ENCODE peak calls at places on chromosomes 7 and 10, in four cellular contexts. One of them, this sample, is unnamed.

GRCh38 chr10:44946201-44946600 is 13.4 kb upstream of the RASSF4 start:
- DNase-seq in GM12878: no peak
- DNase-seq in H1: no peak
- DNase-seq in K562: no peak
- DNase-seq in this sample: no peak

GRCh38 chr7:82428186-82428961 is 15.2 kb downstream of the CACNA2D1 start:
- DNase-seq in GM12878: no peak
- DNase-seq in K562: no peak
- DNase-seq in H1: no peak
- DNase-seq in this sample: no peak

GRCh38 chr7:98827258-98827657 is 42.6 kb downstream of the TMEM130 start:
- DNase-seq in K562: no peak
- DNase-seq in GM12878: no peak
- DNase-seq in H1: no peak
- DNase-seq in this sample: no peak

GRCh38 chr7:30074422-30075030 is 46.3 kb downstream of the PLEKHA8 start:
- DNase-seq in K562: peak
- DNase-seq in GM12878: no peak
- DNase-seq in H1: no peak
- DNase-seq in this sample: peak

GRCh38 chr10:11813855-11814557 is 9.2 kb upstream of the PROSER2 start:
- DNase-seq in K562: no peak
- DNase-seq in H1: no peak
- DNase-seq in GM12878: no peak
- DNase-seq in this sample: no peak

GRCh38 chr10:47323636-47324299 is 1.5 kb downstream of the GDF2 start:
- DNase-seq in H1: no peak
- DNase-seq in K562: no peak
- DNase-seq in GM12878: no peak
- DNase-seq in this sample: no peak

GRCh38 chr7:101363734-101364374 is 1.2 kb downstream of the COL26A1 start:
- DNase-seq in K562: peak
- DNase-seq in H1: no peak
- DNase-seq in GM12878: no peak
- DNase-seq in this sample: peak

GRCh38 chr7:141654551-141654950 is 47.4 kb downstream of the DENND11 start:
- DNase-seq in K562: peak
- DNase-seq in GM12878: peak
- DNase-seq in H1: peak
- DNase-seq in this sample: peak

GRCh38 chr10:51640120-51640819 is 59.1 kb downstream of the CSTF2T start:
- DNase-seq in GM12878: no peak
- DNase-seq in K562: no peak
- DNase-seq in H1: no peak
- DNase-seq in this sample: no peak

GRCh38 chr7:29987821-29988317 is 1.7 kb downstream of the SCRN1 start:
- DNase-seq in GM12878: no peak
- DNase-seq in K562: no peak
- DNase-seq in H1: no peak
- DNase-seq in this sample: peak

GRCh38 chr7:80088705-80089104 is 45.9 kb upstream of the GNAI1 start:
- DNase-seq in K562: no peak
- DNase-seq in GM12878: no peak
- DNase-seq in H1: no peak
- DNase-seq in this sample: no peak

GRCh38 chr7:76173566-76174205 is 28.0 kb upstream of the SRRM3 start:
- DNase-seq in GM12878: no peak
- DNase-seq in H1: no peak
- DNase-seq in K562: no peak
- DNase-seq in this sample: no peak

GRCh38 chr10:97542169-97543024 is 30.2 kb upstream of the ANKRD2 start:
- DNase-seq in GM12878: no peak
- DNase-seq in H1: no peak
- DNase-seq in K562: peak
- DNase-seq in this sample: peak

GRCh38 chr10:14779053-14779649 is 4.5 kb upstream of the FAM107B start:
- DNase-seq in GM12878: no peak
- DNase-seq in K562: no peak
- DNase-seq in H1: no peak
- DNase-seq in this sample: no peak

GRCh38 chr7:38257350-38257677 is 16.1 kb downstream of the TARP start:
- DNase-seq in H1: no peak
- DNase-seq in GM12878: no peak
- DNase-seq in K562: no peak
- DNase-seq in this sample: no peak

GRCh38 chr10:7264313-7264741 is 146.5 kb downstream of the SFMBT2 start:
- DNase-seq in GM12878: no peak
- DNase-seq in H1: no peak
- DNase-seq in K562: no peak
- DNase-seq in this sample: no peak

GRCh38 chr7:102404005-102404861 is 8.1 kb downstream of the PRKRIP1 start:
- DNase-seq in H1: no peak
- DNase-seq in GM12878: no peak
- DNase-seq in K562: peak
- DNase-seq in this sample: peak

GRCh38 chr7:87648316-87648715 is 20.1 kb downstream of the RUNDC3B start:
- DNase-seq in GM12878: no peak
- DNase-seq in K562: no peak
- DNase-seq in H1: no peak
- DNase-seq in this sample: no peak

DNA sequence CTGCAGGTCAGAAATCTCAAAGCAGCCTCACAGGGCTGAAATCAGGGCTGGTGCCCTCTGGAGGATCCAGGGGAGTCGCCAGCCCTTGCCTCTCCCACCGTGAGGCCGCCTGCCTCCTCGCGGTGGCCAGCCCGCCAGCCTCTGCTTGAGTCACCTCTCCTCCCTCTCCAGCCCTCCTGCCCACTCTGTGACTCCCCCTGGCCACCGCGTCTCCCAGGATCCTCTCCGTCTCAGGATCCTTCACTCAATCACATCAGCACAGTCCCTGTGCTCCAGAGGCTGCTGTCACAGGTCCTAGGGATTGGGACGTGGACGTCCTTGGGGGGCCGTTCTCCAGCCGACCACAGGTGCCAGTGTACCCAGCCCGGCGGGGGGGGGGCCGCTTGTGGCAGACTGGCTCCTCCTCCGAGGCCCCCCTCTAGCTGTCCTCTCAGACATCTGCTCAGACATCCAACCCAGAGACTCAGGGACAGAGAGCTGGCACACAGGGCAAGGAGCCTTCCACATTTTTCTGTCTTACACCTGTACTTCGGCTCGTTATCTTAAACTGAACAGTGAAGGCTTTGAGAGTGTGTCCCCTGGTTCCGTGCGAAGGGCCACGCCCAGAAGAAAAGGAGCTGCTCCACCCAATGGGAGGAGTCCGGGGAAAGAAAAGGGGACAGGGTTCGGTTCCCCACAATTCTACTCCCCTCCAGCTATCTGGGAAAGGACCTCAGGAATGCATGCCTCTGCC is 9.4 kb upstream of the PPP2R2D start:
- DNase-seq in GM12878: no peak
- DNase-seq in H1: peak
- DNase-seq in K562: peak
- DNase-seq in this sample: no peak
- TF ChIP-seq EGR1 in GM12878: no peak
- TF ChIP-seq EGR1 in H1: no peak
- TF ChIP-seq EGR1 in K562: peak
- TF ChIP-seq EGR1 in this sample: no peak

DNA sequence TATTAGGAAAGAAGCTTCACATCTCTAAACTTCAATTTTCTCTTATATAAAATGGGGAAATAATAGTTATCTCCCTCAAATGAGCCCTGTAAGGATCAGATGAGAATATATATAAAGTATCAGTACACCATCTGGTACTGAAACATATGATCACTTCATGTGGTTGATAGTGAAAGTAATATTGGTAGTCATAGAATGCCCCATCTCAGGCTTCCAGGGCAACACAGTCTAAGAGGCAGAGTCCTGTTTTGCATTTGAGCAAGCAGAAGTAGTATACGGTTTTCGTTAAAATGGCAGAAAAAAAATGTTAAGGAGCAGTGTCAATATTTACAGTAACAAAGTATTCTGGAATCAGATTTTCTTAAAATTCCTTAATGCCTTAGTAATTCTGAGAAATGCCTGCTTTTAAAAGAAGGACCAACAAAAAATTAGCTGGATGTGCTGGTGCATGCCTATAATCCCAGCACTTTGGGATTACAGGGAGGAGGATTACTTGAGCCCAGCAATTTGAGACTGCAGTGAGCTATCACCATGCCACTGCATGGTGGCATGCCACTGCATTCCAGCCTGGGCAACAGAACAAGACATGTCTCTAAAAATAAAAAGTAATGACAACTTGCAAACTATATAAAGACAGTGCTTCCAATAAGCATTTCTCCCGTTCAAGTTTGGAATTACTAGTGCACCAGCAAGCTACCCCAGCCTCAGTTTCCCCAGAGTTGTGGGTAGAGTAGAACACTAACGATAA is 19.8 kb downstream of the KBTBD2 start:
- DNase-seq in GM12878: no peak
- DNase-seq in H1: no peak
- DNase-seq in K562: no peak
- DNase-seq in this sample: no peak
- TF ChIP-seq EGR1 in GM12878: no peak
- TF ChIP-seq EGR1 in H1: no peak
- TF ChIP-seq EGR1 in K562: no peak
- TF ChIP-seq EGR1 in this sample: no peak

GRCh38 chr10:6176691-6177231 is 26.0 kb upstream of the PFKFB3 start:
- DNase-seq in GM12878: no peak
- DNase-seq in K562: no peak
- DNase-seq in H1: no peak
- DNase-seq in this sample: no peak
- TF ChIP-seq EGR1 in GM12878: no peak
- TF ChIP-seq EGR1 in K562: no peak
- TF ChIP-seq EGR1 in H1: no peak
- TF ChIP-seq EGR1 in this sample: no peak

GRCh38 chr10:86673216-86673826 is 5.0 kb downstream of the LDB3 start:
- DNase-seq in K562: no peak
- DNase-seq in H1: no peak
- DNase-seq in GM12878: no peak
- DNase-seq in this sample: no peak
- TF ChIP-seq EGR1 in K562: no peak
- TF ChIP-seq EGR1 in H1: no peak
- TF ChIP-seq EGR1 in GM12878: no peak
- TF ChIP-seq EGR1 in this sample: no peak

This sample was measured in HCT116.